ENCODE peak calls at places on chromosomes 2 and 18, in nine cellular contexts. D is anterior cingulate cortex; R is heart left ventricle; C is activated naive CD8-positive, alpha-beta T cell treated with anti-CD3 and anti-CD28 coated beads, Interleukin-2, amount 50 U/mL, for 24 hours; J is pancreas; V is fibroblast of mammary gland; E is skeletal muscle cell; W is frontal cortex; F is stomach. I is an unnamed sample.

GRCh38 chr2:57333221-57333620 is 713.4 kb upstream of the VRK2 start:
- DNase-seq in D (no peak), R (no peak), C (no peak), J (no peak), V (no peak), E (no peak), W (no peak), F (no peak), I (no peak)

GRCh38 chr2:218145124-218145523 is 19.3 kb downstream of the CXCR2 start:
- DNase-seq in D (no peak), R (no peak), C (no peak), J (no peak), V (peak; percentile 9), E (no peak), W (no peak), F (peak; percentile 51), I (peak; percentile 89)

GRCh38 chr2:135169900-135170753 is 118.0 kb downstream of the RAB3GAP1 start:
- DNase-seq in D (no peak), R (no peak), C (no peak), J (no peak), V (no peak), E (no peak), W (no peak), F (no peak), I (no peak)

GRCh38 chr2:67322361-67323001 is 74.7 kb upstream of the ETAA1 start:
- DNase-seq in D (no peak), R (peak; percentile 27), C (no peak), J (peak; percentile 75), V (peak; percentile 61), E (no peak), W (peak; percentile 1), F (no peak), I (no peak)

GRCh38 chr2:185373226-185373625 is 365.4 kb upstream of the FSIP2 start:
- DNase-seq in D (no peak), R (no peak), C (no peak), J (no peak), V (peak; percentile 2), E (no peak), W (no peak), F (no peak), I (no peak)

GRCh38 chr2:147628971-147629421 is 215.8 kb upstream of the ACVR2A start:
- DNase-seq in D (no peak), R (no peak), C (no peak), J (no peak), V (peak; percentile 9), E (no peak), W (no peak), F (no peak), I (no peak)

GRCh38 chr2:158936978-158937377 is 31.5 kb upstream of the TANC1 start:
- DNase-seq in D (no peak), R (no peak), C (no peak), J (no peak), V (peak; percentile 96), E (peak; percentile 66), W (no peak), F (no peak), I (no peak)

GRCh38 chr18:63823516-63824219 is 48.5 kb downstream of the SERPINB7 start:
- DNase-seq in D (no peak), R (peak; percentile 40), C (peak; percentile 37), J (peak; percentile 26), V (peak; percentile 22), E (peak; percentile 39), W (no peak), F (peak; percentile 38), I (no peak)

GRCh38 chr18:8231316-8231715 is 377.9 kb upstream of the RAB12 start:
- DNase-seq in D (no peak), R (no peak), C (no peak), J (no peak), V (peak; percentile 14), E (no peak), W (no peak), F (no peak), I (no peak)

GRCh38 chr18:61738488-61738887 is 154.3 kb downstream of the RNF152 start:
- DNase-seq in D (no peak), R (no peak), C (no peak), J (no peak), V (peak; percentile 65), E (no peak), W (no peak), F (no peak), I (no peak)

GRCh38 chr2:240797914-240798313 is 22.1 kb downstream of the KIF1A start:
- DNase-seq in D (no peak), R (peak; percentile 17), C (no peak), J (peak; percentile 3), V (no peak), E (no peak), W (no peak), F (no peak), I (peak; percentile 51)

GRCh38 chr2:205293559-205293958 is 388.7 kb upstream of the NRP2 start:
- DNase-seq in D (no peak), R (no peak), C (no peak), J (no peak), V (no peak), E (no peak), W (no peak), F (no peak), I (no peak)

GRCh38 chr2:1891147-1891546 is 146.8 kb upstream of the PXDN start:
- DNase-seq in D (no peak), R (peak; percentile 77), C (no peak), J (no peak), V (no peak), E (no peak), W (no peak), F (no peak), I (no peak)

GRCh38 chr2:52520646-52521045 is 1247.0 kb upstream of the CHAC2 start:
- DNase-seq in D (no peak), R (no peak), C (no peak), J (no peak), V (no peak), E (no peak), W (no peak), F (no peak), I (no peak)

GRCh38 chr18:44896817-44897216 is 216.1 kb downstream of the SETBP1 start:
- DNase-seq in D (no peak), R (no peak), C (no peak), J (peak; percentile 83), V (no peak), E (no peak), W (no peak), F (no peak), I (no peak)

GRCh38 chr18:80070825-80071224 is 36.6 kb downstream of the RBFA start:
- DNase-seq in D (no peak), R (no peak), C (no peak), J (no peak), V (no peak), E (no peak), W (no peak), F (no peak), I (no peak)

GRCh38 chr2:128525653-128526052 is 207.0 kb upstream of the HS6ST1 start:
- DNase-seq in D (no peak), R (no peak), C (no peak), J (no peak), V (peak; percentile 34), E (no peak), W (no peak), F (no peak), I (no peak)

GRCh38 chr2:85287721-85288120 is 40.1 kb downstream of the TGOLN2 start:
- DNase-seq in D (no peak), R (no peak), C (no peak), J (no peak), V (no peak), E (no peak), W (no peak), F (no peak), I (no peak)

GRCh38 chr18:9174302-9174701 is 37.7 kb downstream of the ANKRD12 start:
- DNase-seq in D (no peak), R (no peak), C (no peak), J (no peak), V (no peak), E (no peak), W (no peak), F (no peak), I (no peak)

I was measured in spleen.